ENCODE peak calls at places on chromosomes 2 and 18, in ten cellular contexts. J is right lobe of liver, W is ovary, U is tibial nerve, N is transverse colon, O is stomach, C is IMR-90, Q is adrenal gland, D is HCT116, M is testis. Y is an unnamed sample.

GRCh38 chr2:20596973-20597867 is 53.7 kb downstream of the HS1BP3 start:
- DNase-seq in J (peak; percentile 80), U (peak; percentile 84), Q (peak; percentile 96), C (no peak), N (peak; percentile 46), M (peak; percentile 83), W (peak; percentile 82), D (no peak), O (peak; percentile 76), Y (no peak)

GRCh38 chr2:100388703-100389102 is 28.8 kb downstream of the CHST10 start:
- DNase-seq in D (no peak), N (no peak), W (no peak), M (no peak), Q (peak; percentile 37), C (no peak), U (no peak), O (no peak), J (no peak), Y (no peak)

GRCh38 chr2:238473523-238473922 is 46.8 kb downstream of the ASB1 start:
- DNase-seq in O (no peak), M (no peak), C (no peak), J (no peak), N (no peak), Q (no peak), U (no peak), W (no peak), D (no peak), Y (no peak)

GRCh38 chr2:45822272-45822630 is 170.8 kb downstream of the PRKCE start:
- DNase-seq in U (no peak), J (no peak), N (no peak), C (peak; percentile 13), O (no peak), Q (no peak), W (no peak), D (no peak), M (no peak), Y (no peak)

GRCh38 chr2:207491954-207492353 is 37.8 kb upstream of the CREB1 start:
- DNase-seq in N (no peak), D (no peak), Q (no peak), O (no peak), J (no peak), M (no peak), C (no peak), W (no peak), U (no peak), Y (no peak)

GRCh38 chr2:222399038-222399783 is 25.1 kb upstream of the SGPP2 start:
- DNase-seq in O (no peak), D (no peak), J (no peak), Q (no peak), N (no peak), M (no peak), W (no peak), C (no peak), U (no peak), Y (no peak)

GRCh38 chr2:104523921-104524320 is 330.0 kb upstream of the POU3F3 start:
- DNase-seq in D (no peak), M (no peak), N (no peak), W (no peak), C (no peak), O (no peak), Q (no peak), J (no peak), U (no peak), Y (no peak)

GRCh38 chr2:37654932-37655331 is 16.5 kb downstream of the CDC42EP3 start:
- DNase-seq in W (no peak), U (no peak), O (no peak), C (no peak), M (no peak), N (no peak), D (no peak), Q (no peak), J (no peak), Y (no peak)

GRCh38 chr2:233940376-233941276 is 23.5 kb downstream of the TRPM8 start:
- DNase-seq in C (no peak), O (no peak), J (no peak), Q (no peak), D (no peak), W (no peak), M (no peak), U (no peak), N (no peak), Y (no peak)

GRCh38 chr2:50181212-50181611 is 850.7 kb downstream of the NRXN1 start:
- DNase-seq in M (no peak), D (no peak), C (no peak), N (no peak), W (no peak), J (no peak), Q (no peak), O (no peak), U (no peak), Y (no peak)

GRCh38 chr2:63792523-63792922 is 49.2 kb upstream of the UGP2 start:
- DNase-seq in Q (no peak), N (no peak), W (no peak), J (no peak), C (peak; percentile 94), U (no peak), O (no peak), D (no peak), M (no peak), Y (no peak)

GRCh38 chr2:217943379-217944321 is 59.1 kb downstream of the TNS1 start:
- DNase-seq in J (peak; percentile 93), C (peak; percentile 58), M (peak; percentile 78), N (peak; percentile 75), U (peak; percentile 68), Q (peak; percentile 93), D (peak; percentile 4), W (peak; percentile 82), O (peak; percentile 81), Y (peak; percentile 74)

GRCh38 chr2:181170256-181170655 is 189.9 kb downstream of the UBE2E3 start:
- DNase-seq in M (no peak), J (no peak), Q (no peak), U (no peak), N (no peak), C (no peak), W (no peak), D (no peak), O (no peak), Y (no peak)

GRCh38 chr2:174021056-174021656 is 56.0 kb upstream of the SP3 start:
- DNase-seq in O (no peak), J (no peak), U (no peak), W (no peak), D (no peak), M (no peak), C (no peak), N (no peak), Q (no peak), Y (no peak)

GRCh38 chr18:58224425-58224750 is 180.4 kb downstream of the NEDD4L start:
- DNase-seq in U (no peak), O (no peak), M (no peak), J (no peak), Q (no peak), N (no peak), C (no peak), W (no peak), D (no peak), Y (no peak)
- H3K27ac ChIP-seq in U (peak overlapping the region; percentile 72), O (peak overlapping the region; percentile 93), M (no peak overlapping the region), J (peak overlapping the region; percentile 84), Q (peak overlapping the region; percentile 86), N (peak overlapping the region; percentile 84), C (peak overlapping the region; percentile 30), W (no peak overlapping the region), D (peak overlapping the region; percentile 58), Y (peak overlapping the region; percentile 62)

GRCh38 chr18:63073481-63073880 is 246.1 kb downstream of the BCL2 start:
- DNase-seq in O (no peak), C (no peak), D (no peak), M (no peak), U (no peak), Q (no peak), N (no peak), W (no peak), J (no peak), Y (no peak)
- TF ChIP-seq CTCF in O (no peak), C (no peak), D (peak; percentile 26), M (no peak), U (no peak), Q (no peak), N (peak; percentile 26), W (no peak), J (peak; percentile 30), Y (no peak)

DNA sequence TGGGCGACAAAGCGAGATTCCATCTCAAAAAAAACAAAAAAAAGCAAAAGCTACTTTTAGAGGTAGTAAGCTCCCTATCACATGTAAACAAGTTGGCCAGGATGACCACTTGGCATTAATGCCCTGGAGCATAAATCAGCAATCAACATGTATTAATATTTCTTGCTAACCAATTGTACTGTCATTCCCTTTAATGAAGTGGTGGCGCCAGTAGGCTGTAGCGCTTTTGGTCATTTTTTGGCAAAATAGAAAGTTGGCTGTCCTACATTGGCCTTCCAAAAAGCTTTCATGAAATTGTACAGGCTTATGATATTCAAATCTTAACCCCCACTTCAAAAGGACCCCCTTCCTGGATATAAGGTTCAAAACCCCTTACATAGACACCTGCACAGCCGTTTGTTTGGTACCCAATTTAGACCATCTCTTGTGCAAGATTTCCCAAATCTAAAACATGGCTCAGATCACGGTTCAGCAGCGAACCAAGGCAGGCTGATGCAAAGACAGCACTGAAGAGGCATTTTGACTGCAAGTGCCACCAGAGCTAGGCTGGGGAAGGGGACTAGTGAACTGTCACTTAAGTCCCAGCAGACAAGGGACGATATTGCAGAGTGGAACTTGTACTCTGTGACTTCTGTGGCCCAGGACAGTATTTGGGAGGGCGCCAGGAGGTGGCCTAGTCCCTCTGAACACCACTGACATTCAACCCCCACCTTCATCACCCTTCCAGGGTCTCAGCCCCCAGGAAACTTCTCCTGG is 31.9 kb downstream of the SMAD7 start:
- DNase-seq in W (no peak), O (no peak), N (no peak), D (no peak), Q (no peak), J (no peak), M (no peak), U (no peak), C (no peak), Y (no peak)
- TF ChIP-seq POLR2A in W (no peak), O (no peak), N (no peak), D (no peak), Q (no peak), J (no peak), M (no peak), U (no peak), C (no peak), Y (no peak)

DNA sequence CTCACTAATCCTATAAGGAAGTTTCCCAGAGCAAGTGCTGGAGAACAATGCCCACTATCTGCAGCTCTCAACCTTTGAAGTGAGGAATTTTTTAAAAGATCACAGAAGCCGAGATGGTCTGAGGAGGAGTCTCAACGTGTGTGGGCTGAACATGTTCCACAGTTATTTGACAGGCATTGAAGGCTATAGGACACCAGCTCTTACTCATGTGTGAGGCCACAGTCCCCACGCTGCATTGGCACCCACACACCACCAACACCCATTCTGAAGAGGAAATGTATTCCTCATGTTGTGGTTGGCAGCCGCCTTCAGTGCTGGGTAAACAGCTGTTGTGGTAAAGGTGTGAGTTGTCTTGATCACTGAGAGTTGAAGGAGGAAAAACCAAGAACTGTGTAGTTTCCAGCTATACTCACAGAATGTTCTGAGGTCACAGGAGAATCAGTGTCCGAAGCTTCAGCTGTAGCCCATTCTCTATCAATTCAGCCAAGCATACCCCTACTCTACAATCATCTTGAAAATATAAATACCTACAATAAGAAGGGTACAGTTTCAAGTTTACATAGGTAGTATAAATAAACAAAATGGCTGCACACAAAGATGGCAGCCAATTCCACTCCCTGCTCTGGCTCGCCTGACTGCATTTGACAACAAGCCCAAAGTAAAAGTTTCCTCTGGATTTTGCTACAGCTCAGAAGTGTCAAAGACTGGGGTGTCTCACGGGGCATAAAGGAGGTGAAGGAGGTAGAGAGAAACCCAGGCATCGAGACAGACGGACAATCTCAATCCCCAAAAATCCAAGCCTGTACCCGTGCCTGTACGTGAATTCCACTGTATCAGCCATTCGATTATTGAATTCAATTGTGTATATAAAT is 12.1 kb downstream of the CD226 start:
- DNase-seq in M (no peak), C (no peak), D (peak; percentile 2), Q (no peak), W (no peak), J (no peak), O (peak; percentile 54), N (peak; percentile 51), U (no peak), Y (no peak)
- H3K27ac ChIP-seq in M (no peak overlapping the region), C (no peak overlapping the region), D (no peak overlapping the region), Q (no peak overlapping the region), W (no peak overlapping the region), J (no peak overlapping the region), O (no peak overlapping the region), N (peak overlapping the region; percentile 20), U (peak overlapping the region; percentile 20), Y (no peak overlapping the region)

Y was measured in prostate gland.